ENCODE peak calls at places on chromosomes 13 and 19, in four cellular contexts. One of them, this sample, is unnamed.
A peak's percentile ranks its signal among the peaks of the same experiment; 100 is the strongest.

GRCh38 chr19:14113762-14114414 is 3.7 kb downstream of the PRKACA start:
- DNase-seq in K562: peak; percentile 77
- DNase-seq in H1: peak; percentile 80
- DNase-seq in HepG2: no peak
- DNase-seq in this sample: no peak

GRCh38 chr13:48184260-48184659 is 48.7 kb upstream of the ITM2B start:
- DNase-seq in K562: no peak
- DNase-seq in H1: no peak
- DNase-seq in HepG2: no peak
- DNase-seq in this sample: no peak

GRCh38 chr13:82634946-82635345 is 1247.3 kb downstream of the SLITRK1 start:
- DNase-seq in K562: no peak
- DNase-seq in H1: no peak
- DNase-seq in HepG2: no peak
- DNase-seq in this sample: no peak

GRCh38 chr19:12984143-12984627 is 11.1 kb upstream of the NFIX start:
- DNase-seq in K562: no peak
- DNase-seq in H1: no peak
- DNase-seq in HepG2: no peak
- DNase-seq in this sample: no peak

GRCh38 chr13:41443969-41444368 is 13.4 kb upstream of the RGCC start:
- DNase-seq in K562: no peak
- DNase-seq in H1: no peak
- DNase-seq in HepG2: no peak
- DNase-seq in this sample: no peak

GRCh38 chr13:44044544-44045178 is 165.0 kb downstream of the LACC1 start:
- DNase-seq in K562: no peak
- DNase-seq in H1: no peak
- DNase-seq in HepG2: no peak
- DNase-seq in this sample: no peak

GRCh38 chr13:99227331-99227900 is 26.8 kb downstream of the UBAC2 start:
- DNase-seq in K562: no peak
- DNase-seq in H1: no peak
- DNase-seq in HepG2: no peak
- DNase-seq in this sample: no peak

GRCh38 chr19:38685666-38686529 is 38.4 kb downstream of the ACTN4 start:
- DNase-seq in K562: no peak
- DNase-seq in H1: peak; percentile 63
- DNase-seq in HepG2: peak; percentile 65
- DNase-seq in this sample: peak; percentile 88

DNA sequence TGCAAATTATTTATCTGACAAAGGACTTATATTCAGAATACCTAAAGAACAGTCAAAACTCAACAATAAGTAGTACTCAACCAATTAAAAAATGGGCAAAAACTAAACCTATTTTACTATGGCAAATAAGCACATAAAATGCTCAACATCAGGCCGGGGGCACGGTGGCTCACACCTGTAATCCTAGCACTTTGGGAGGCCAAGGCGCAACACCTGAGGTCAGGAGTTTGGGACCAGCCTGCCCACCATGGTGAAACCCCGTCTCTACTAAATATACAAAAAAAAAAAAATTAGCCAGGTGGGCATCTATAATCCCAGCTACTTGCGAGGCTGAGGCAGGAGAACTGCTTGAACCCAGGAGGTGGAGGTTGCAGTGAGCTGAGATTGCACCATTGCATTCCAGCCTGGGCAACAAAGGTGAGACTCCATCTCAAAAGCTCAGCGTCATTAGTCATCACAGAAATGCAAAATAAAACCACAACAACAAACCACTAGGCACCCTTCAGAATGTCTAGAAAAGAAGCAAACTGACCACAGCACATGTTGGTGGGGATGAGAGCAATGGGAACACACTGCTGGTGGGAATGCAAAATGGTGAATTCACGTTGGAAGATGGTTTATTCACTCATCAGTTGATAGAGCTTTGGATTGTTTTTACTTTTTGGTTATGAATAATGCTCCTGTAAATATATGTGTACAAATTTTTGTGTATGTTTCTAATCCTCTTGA is 180.6 kb upstream of the SOX1 start:
- DNase-seq in K562: no peak
- DNase-seq in H1: peak; percentile 17
- DNase-seq in HepG2: no peak
- DNase-seq in this sample: no peak
- TF ChIP-seq HDAC2 in K562: no peak
- TF ChIP-seq HDAC2 in H1: no peak
- TF ChIP-seq HDAC2 in HepG2: no peak
- TF ChIP-seq HDAC2 in this sample: no peak

GRCh38 chr19:49843265-49843664 is 7.7 kb upstream of the PTOV1 start:
- DNase-seq in K562: no peak
- DNase-seq in H1: no peak
- DNase-seq in HepG2: no peak
- DNase-seq in this sample: no peak

GRCh38 chr19:49845433-49845832 is 5.5 kb upstream of the PTOV1 start:
- DNase-seq in K562: no peak
- DNase-seq in H1: no peak
- DNase-seq in HepG2: no peak
- DNase-seq in this sample: no peak

GRCh38 chr19:49840736-49841249 is 10.2 kb upstream of the PTOV1 start:
- DNase-seq in K562: no peak
- DNase-seq in H1: no peak
- DNase-seq in HepG2: no peak
- DNase-seq in this sample: no peak

GRCh38 chr19:49846408-49846807 is 4.6 kb upstream of the PTOV1 start:
- DNase-seq in K562: no peak
- DNase-seq in H1: no peak
- DNase-seq in HepG2: no peak
- DNase-seq in this sample: no peak

DNA sequence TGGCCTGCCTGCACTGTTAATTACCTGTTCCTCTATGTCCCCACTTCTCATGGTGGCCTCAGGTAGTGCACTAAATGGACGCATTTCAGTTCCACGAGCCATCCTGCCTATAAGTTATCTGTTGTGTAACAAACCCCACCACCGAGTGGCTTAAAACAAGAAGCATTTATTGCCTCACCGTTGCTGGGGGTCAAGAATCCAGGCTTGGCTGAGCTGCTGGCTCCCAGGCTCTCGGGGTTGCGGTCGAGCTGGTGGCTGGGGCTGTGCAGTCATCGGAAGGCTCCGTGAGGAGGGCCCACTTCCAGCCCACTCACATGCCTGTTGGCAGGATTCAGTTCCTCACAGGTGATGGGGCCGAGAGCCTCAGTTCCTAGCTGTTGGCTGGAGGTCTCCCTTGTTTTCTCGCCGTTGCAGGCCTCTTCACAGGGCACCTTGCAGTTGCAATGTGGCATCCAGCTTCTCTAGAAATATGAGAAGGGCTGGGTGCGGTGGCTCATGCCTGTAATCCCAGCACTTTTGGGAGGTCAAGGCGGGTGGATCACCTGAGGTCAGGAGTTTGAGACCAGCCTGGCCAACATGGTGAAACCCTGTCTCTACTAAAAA is 6.7 kb upstream of the PTOV1 start:
- DNase-seq in K562: no peak
- DNase-seq in H1: no peak
- DNase-seq in HepG2: peak; percentile 29
- DNase-seq in this sample: no peak
- H3K4me2 ChIP-seq in K562: no peak overlapping the region
- H3K4me2 ChIP-seq in H1: no peak overlapping the region
- H3K4me2 ChIP-seq in HepG2: peak overlapping the region; percentile 62
- H3K4me2 ChIP-seq in this sample: no peak overlapping the region

GRCh38 chr13:27919934-27920676 is at the start of gene PDX1:
- DNase-seq in K562: no peak
- DNase-seq in H1: peak; percentile 81
- DNase-seq in HepG2: no peak
- DNase-seq in this sample: no peak
- TF ChIP-seq MAFK in K562: no peak
- TF ChIP-seq MAFK in H1: no peak
- TF ChIP-seq MAFK in HepG2: no peak
- TF ChIP-seq MAFK in this sample: no peak

DNA sequence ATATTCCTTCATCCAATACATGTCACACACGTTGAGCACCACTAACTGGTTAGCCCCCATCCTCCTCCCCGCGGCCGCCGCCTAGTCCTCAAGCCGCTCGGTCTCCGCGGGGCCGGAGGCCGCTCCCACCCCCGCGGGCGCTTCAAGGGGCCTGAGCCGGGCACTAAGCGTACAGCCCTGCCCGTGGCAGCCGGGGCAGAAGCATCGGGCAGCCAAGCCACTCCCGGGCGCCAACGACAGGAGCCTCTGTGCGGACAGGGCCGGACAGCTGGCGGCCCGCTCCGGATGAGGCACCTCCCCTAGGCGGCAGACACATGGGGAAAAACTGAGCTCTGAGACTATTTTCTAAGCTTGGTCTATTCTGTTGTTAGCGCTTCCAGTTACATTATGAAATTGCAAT is 2.8 kb upstream of the ZNF543 start:
- DNase-seq in K562: no peak
- DNase-seq in H1: no peak
- DNase-seq in HepG2: no peak
- DNase-seq in this sample: no peak
- TF ChIP-seq HDAC2 in K562: no peak
- TF ChIP-seq HDAC2 in H1: no peak
- TF ChIP-seq HDAC2 in HepG2: no peak
- TF ChIP-seq HDAC2 in this sample: no peak

DNA sequence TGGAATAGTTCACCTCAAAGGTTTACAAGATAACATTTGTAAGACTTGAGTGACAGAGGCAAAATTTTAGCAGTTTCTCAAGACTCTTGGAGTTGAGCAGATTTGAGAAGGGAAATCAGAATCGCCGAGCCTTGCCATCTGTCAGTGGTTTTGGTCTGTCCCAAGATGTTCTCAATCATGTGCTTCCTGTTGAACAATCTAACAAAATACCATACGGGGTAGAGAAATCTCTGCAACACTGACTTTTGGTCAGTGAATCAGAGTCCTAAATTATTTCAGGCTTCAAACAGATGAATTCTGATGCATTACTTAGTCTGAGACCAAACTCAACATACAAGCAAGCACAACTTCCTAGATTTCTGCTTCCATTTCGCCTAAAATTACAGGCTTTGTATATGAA is 3.8 kb downstream of the KCTD12 start:
- DNase-seq in K562: no peak
- DNase-seq in H1: no peak
- DNase-seq in HepG2: no peak
- DNase-seq in this sample: no peak
- H3K4me2 ChIP-seq in K562: no peak overlapping the region
- H3K4me2 ChIP-seq in H1: no peak overlapping the region
- H3K4me2 ChIP-seq in HepG2: no peak overlapping the region
- H3K4me2 ChIP-seq in this sample: no peak overlapping the region

GRCh38 chr13:112760440-112760839 is 70.6 kb downstream of the ATP11A start:
- DNase-seq in K562: no peak
- DNase-seq in H1: no peak
- DNase-seq in HepG2: no peak
- DNase-seq in this sample: no peak

GRCh38 chr13:112762690-112763080 is 72.8 kb downstream of the ATP11A start:
- DNase-seq in K562: no peak
- DNase-seq in H1: no peak
- DNase-seq in HepG2: no peak
- DNase-seq in this sample: no peak

GRCh38 chr13:112760931-112761330 is 71.1 kb downstream of the ATP11A start:
- DNase-seq in K562: no peak
- DNase-seq in H1: no peak
- DNase-seq in HepG2: no peak
- DNase-seq in this sample: no peak

GRCh38 chr13:112764028-112764427 is 74.2 kb downstream of the ATP11A start:
- DNase-seq in K562: no peak
- DNase-seq in H1: no peak
- DNase-seq in HepG2: no peak
- DNase-seq in this sample: no peak

GRCh38 chr13:112761701-112762689 is 72.2 kb downstream of the ATP11A start:
- DNase-seq in K562: no peak
- DNase-seq in H1: no peak
- DNase-seq in HepG2: no peak
- DNase-seq in this sample: no peak
- TF ChIP-seq MAFK in K562: no peak
- TF ChIP-seq MAFK in H1: no peak
- TF ChIP-seq MAFK in HepG2: no peak
- TF ChIP-seq MAFK in this sample: no peak

GRCh38 chr19:42388851-42389489 is 1.1 kb downstream of the CNFN start:
- DNase-seq in K562: no peak
- DNase-seq in H1: no peak
- DNase-seq in HepG2: no peak
- DNase-seq in this sample: no peak

GRCh38 chr19:42389899-42390298 is at the start of gene CNFN:
- DNase-seq in K562: no peak
- DNase-seq in H1: no peak
- DNase-seq in HepG2: no peak
- DNase-seq in this sample: no peak

GRCh38 chr19:42392165-42392564 is 2.1 kb upstream of the CNFN start:
- DNase-seq in K562: no peak
- DNase-seq in H1: no peak
- DNase-seq in HepG2: no peak
- DNase-seq in this sample: no peak

DNA sequence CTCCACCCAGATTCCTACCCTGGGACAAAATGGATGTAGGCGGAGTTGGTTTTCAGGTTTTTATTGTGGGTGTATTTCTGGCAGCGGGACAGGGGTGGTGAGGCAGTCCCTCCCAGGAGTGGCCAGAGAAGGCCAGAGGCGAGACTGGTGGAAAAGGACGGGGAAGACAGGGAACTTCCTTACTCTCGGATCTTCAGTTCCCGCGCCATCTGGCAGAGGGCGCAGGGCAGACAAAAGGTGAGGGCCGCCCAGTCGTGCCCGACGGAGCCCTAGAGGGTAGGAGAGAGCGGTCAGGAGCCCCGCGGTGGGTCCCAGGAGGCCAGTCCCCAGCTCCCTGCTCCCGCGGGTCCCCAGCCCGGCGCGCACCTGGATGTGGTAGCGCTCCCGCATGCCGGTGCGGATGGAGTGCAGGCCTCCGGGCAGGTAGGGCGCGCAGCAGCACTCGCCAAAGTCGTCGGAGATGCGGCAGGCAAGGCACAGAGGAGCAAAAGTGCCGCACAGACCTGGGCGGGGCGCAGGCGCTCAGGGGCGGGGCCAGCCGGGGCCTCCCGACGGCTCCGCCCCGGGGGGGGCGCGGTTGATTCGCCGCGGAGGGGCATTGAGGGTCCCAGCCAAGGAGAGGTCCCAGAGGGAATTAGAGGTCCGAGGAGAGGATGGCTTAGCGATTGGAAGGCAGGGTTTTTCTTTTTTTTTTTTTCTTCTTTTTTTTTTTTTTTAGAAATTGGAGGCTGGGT is 3.0 kb downstream of the CNFN start:
- DNase-seq in K562: peak; percentile 88
- DNase-seq in H1: peak; percentile 94
- DNase-seq in HepG2: peak; percentile 63
- DNase-seq in this sample: peak; percentile 95
- TF ChIP-seq HDAC2 in K562: no peak
- TF ChIP-seq HDAC2 in H1: no peak
- TF ChIP-seq HDAC2 in HepG2: peak; percentile 22
- TF ChIP-seq HDAC2 in this sample: no peak

GRCh38 chr13:21142766-21143165 is 33.6 kb downstream of the SKA3 start:
- DNase-seq in K562: no peak
- DNase-seq in H1: no peak
- DNase-seq in HepG2: no peak
- DNase-seq in this sample: no peak

GRCh38 chr13:21137696-21138095 is 38.7 kb downstream of the SKA3 start:
- DNase-seq in K562: no peak
- DNase-seq in H1: no peak
- DNase-seq in HepG2: peak; percentile 20
- DNase-seq in this sample: no peak

GRCh38 chr13:21138561-21138960 is 37.8 kb downstream of the SKA3 start:
- DNase-seq in K562: no peak
- DNase-seq in H1: no peak
- DNase-seq in HepG2: no peak
- DNase-seq in this sample: no peak

GRCh38 chr13:21134475-21134874 is 41.9 kb downstream of the SKA3 start:
- DNase-seq in K562: no peak
- DNase-seq in H1: no peak
- DNase-seq in HepG2: no peak
- DNase-seq in this sample: no peak

GRCh38 chr13:21139374-21139773 is 37.0 kb downstream of the SKA3 start:
- DNase-seq in K562: no peak
- DNase-seq in H1: no peak
- DNase-seq in HepG2: no peak
- DNase-seq in this sample: no peak
- H3K4me2 ChIP-seq in K562: peak overlapping the region; percentile 95
- H3K4me2 ChIP-seq in H1: peak overlapping the region; percentile 69
- H3K4me2 ChIP-seq in HepG2: peak overlapping the region; percentile 70
- H3K4me2 ChIP-seq in this sample: peak overlapping the region; percentile 65

This sample was measured in A549.